ENCODE peak calls at places on chromosomes 16 and 17, in six cellular contexts. Z, L, M, E, T and H are unnamed samples.

GRCh38 chr17:55931448-55931847 is 180.6 kb downstream of the PCTP start:
- DNase-seq in M (no peak), E (no peak), Z (no peak), T (no peak), L (peak; percentile 55), H (no peak)

GRCh38 chr17:82536220-82537201 is 17.0 kb downstream of the FOXK2 start:
- DNase-seq in Z (no peak), M (peak; percentile 45), L (no peak), E (no peak), T (no peak), H (peak; percentile 61)

GRCh38 chr17:6303664-6304063 is 131.3 kb downstream of the AIPL1 start:
- DNase-seq in Z (no peak), M (no peak), T (peak; percentile 25), L (peak; percentile 27), E (no peak), H (peak; percentile 43)

GRCh38 chr16:85422124-85422373 is 191.1 kb upstream of the GSE1 start:
- DNase-seq in Z (no peak), M (no peak), L (no peak), T (no peak), E (no peak), H (no peak)

GRCh38 chr17:69538795-69539194 is 124.3 kb downstream of the MAP2K6 start:
- DNase-seq in E (no peak), Z (no peak), M (no peak), L (no peak), T (no peak), H (no peak)

GRCh38 chr16:28491080-28491969 is 549 bp downstream of the CLN3 start:
- DNase-seq in L (peak; percentile 79), Z (no peak), M (no peak), T (peak; percentile 32), E (no peak), H (peak; percentile 28)

GRCh38 chr16:56841659-56842058 is 23.3 kb upstream of the SLC12A3 start:
- DNase-seq in M (no peak), L (no peak), T (no peak), Z (no peak), E (no peak), H (no peak)

GRCh38 chr17:73586921-73587680 is 57.1 kb downstream of the SDK2 start:
- DNase-seq in T (no peak), E (no peak), M (no peak), L (peak; percentile 35), Z (no peak), H (peak; percentile 33)

GRCh38 chr16:66945939-66946338 is 10.6 kb downstream of the CES2 start:
- DNase-seq in Z (no peak), T (no peak), L (no peak), E (no peak), M (no peak), H (no peak)

GRCh38 chr16:79250457-79251098 is 350.0 kb downstream of the MAF start:
- DNase-seq in Z (no peak), T (no peak), E (no peak), L (no peak), M (no peak), H (no peak)

GRCh38 chr17:66255112-66255511 is 25.9 kb upstream of the APOH start:
- DNase-seq in L (peak; percentile 77), T (peak; percentile 20), E (peak; percentile 42), Z (no peak), M (no peak), H (peak; percentile 70)

GRCh38 chr17:41140360-41141132 is at the start of gene KRTAP4-6:
- DNase-seq in M (no peak), L (no peak), T (no peak), Z (no peak), E (no peak), H (peak; percentile 72)

GRCh38 chr16:14486520-14487303 is 143.3 kb downstream of the PARN start:
- DNase-seq in Z (no peak), T (no peak), L (peak; percentile 30), E (peak; percentile 66), M (peak; percentile 92), H (peak; percentile 94)

GRCh38 chr17:352421-353212 is at the start of gene RPH3AL:
- DNase-seq in M (peak; percentile 88), E (peak; percentile 64), T (no peak), Z (no peak), L (no peak), H (peak; percentile 68)

GRCh38 chr17:34178047-34178446 is 77.0 kb upstream of the CCL2 start:
- DNase-seq in M (no peak), Z (no peak), E (no peak), L (peak; percentile 12), T (no peak), H (no peak)

GRCh38 chr17:4919511-4920047 is 12.5 kb upstream of the GP1BA start:
- DNase-seq in E (no peak), T (no peak), Z (no peak), L (no peak), M (no peak), H (no peak)

GRCh38 chr17:45451131-45451530 is 18.5 kb upstream of the ARHGAP27 start:
- DNase-seq in E (no peak), M (no peak), L (no peak), Z (no peak), T (no peak), H (no peak)

GRCh38 chr17:6574689-6575595 is 18.6 kb upstream of the PITPNM3 start:
- DNase-seq in M (peak; percentile 33), Z (peak; percentile 75), T (peak; percentile 64), E (no peak), L (peak; percentile 80), H (peak; percentile 77)

GRCh38 chr17:77497578-77497934 is 356.8 kb downstream of the SEC14L1 start:
- DNase-seq in M (no peak), E (no peak), Z (peak; percentile 41), L (no peak), T (no peak), H (no peak)

GRCh38 chr17:47172698-47173565 is 16.2 kb downstream of the CDC27 start:
- DNase-seq in T (no peak), Z (no peak), E (no peak), M (no peak), L (peak; percentile 42), H (no peak)

GRCh38 chr17:79331492-79331891 is 256.9 kb downstream of the ENGASE start:
- DNase-seq in T (no peak), Z (no peak), E (no peak), M (no peak), L (no peak), H (no peak)

GRCh38 chr16:28040039-28040438 is 23.5 kb downstream of the GSG1L start:
- DNase-seq in T (no peak), Z (no peak), E (no peak), M (no peak), L (no peak), H (no peak)

GRCh38 chr16:78376452-78376851 is 277.0 kb downstream of the WWOX start:
- DNase-seq in Z (no peak), T (no peak), M (no peak), L (no peak), E (no peak), H (no peak)